ENCODE peak calls at places on chromosome 22, in six cellular contexts. F is AG04450, B is stomach, A is body of pancreas, D is OCI-LY7, W is MM.1S. G is an unnamed sample.

GRCh38 chr22:50396751-50397370 is 53.7 kb downstream of the PPP6R2 start:
- DNase-seq in F (no peak), B (no peak), W (peak; percentile 55), A (no peak), D (no peak), G (no peak)

GRCh38 chr22:35066768-35067167 is 810 bp downstream of the ISX start:
- DNase-seq in B (no peak), D (no peak), F (no peak), A (no peak), W (no peak), G (no peak)

GRCh38 chr22:19812910-19813309 is 41.8 kb downstream of the GNB1L start:
- DNase-seq in B (peak; percentile 7), F (no peak), W (no peak), A (no peak), D (no peak), G (no peak)

GRCh38 chr22:49574205-49574604 is 253.5 kb downstream of the BRD1 start:
- DNase-seq in B (peak; percentile 16), F (no peak), D (no peak), A (no peak), W (no peak), G (no peak)

GRCh38 chr22:36191106-36191836 is 10.3 kb downstream of the APOL4 start:
- DNase-seq in D (no peak), A (peak; percentile 43), F (no peak), B (no peak), W (no peak), G (no peak)

GRCh38 chr22:34160117-34160758 is 240.0 kb upstream of the LARGE1 start:
- DNase-seq in W (no peak), F (no peak), A (no peak), B (no peak), D (no peak), G (no peak)

GRCh38 chr22:23192558-23192957 is 12.2 kb downstream of the BCR start:
- DNase-seq in D (no peak), A (no peak), W (no peak), F (no peak), B (no peak), G (no peak)

GRCh38 chr22:19378362-19378711 is 53.2 kb downstream of the HIRA start:
- DNase-seq in W (no peak), F (no peak), D (no peak), B (no peak), A (no peak), G (no peak)

GRCh38 chr22:30435674-30436126 is 10.1 kb downstream of the MTFP1 start:
- DNase-seq in D (peak; percentile 90), F (no peak), B (peak; percentile 56), W (peak; percentile 40), A (peak; percentile 39), G (no peak)

GRCh38 chr22:35315141-35315854 is 15.6 kb downstream of the TOM1 start:
- DNase-seq in D (no peak), W (no peak), A (peak; percentile 50), F (no peak), B (no peak), G (no peak)

GRCh38 chr22:50039669-50040458 is 18.2 kb downstream of the TTLL8 start:
- DNase-seq in W (no peak), D (no peak), F (no peak), B (no peak), A (no peak), G (no peak)

GRCh38 chr22:35065183-35065582 is 775 bp upstream of the ISX start:
- DNase-seq in F (no peak), W (no peak), D (no peak), B (no peak), A (no peak), G (no peak)

GRCh38 chr22:42878561-42879305 is 21.7 kb upstream of the ARFGAP3 start:
- DNase-seq in A (no peak), B (no peak), F (no peak), D (no peak), W (no peak), G (no peak)
- H3K27ac ChIP-seq in A (peak overlapping the region; percentile 94), B (no peak overlapping the region), F (no peak overlapping the region), D (no peak overlapping the region), W (no peak overlapping the region), G (no peak overlapping the region)

GRCh38 chr22:45058622-45058912 is 48.8 kb upstream of the PHF21B start:
- DNase-seq in D (no peak), A (no peak), B (no peak), W (no peak), F (no peak), G (no peak)
- H3K27ac ChIP-seq in D (no peak overlapping the region), A (no peak overlapping the region), B (no peak overlapping the region), W (no peak overlapping the region), F (no peak overlapping the region), G (no peak overlapping the region)

GRCh38 chr22:32482708-32483107 is 8.1 kb downstream of the FBXO7 start:
- DNase-seq in D (no peak), W (no peak), F (no peak), A (no peak), B (no peak), G (peak; percentile 20)

GRCh38 chr22:32490279-32490678 is 15.7 kb downstream of the FBXO7 start:
- DNase-seq in B (no peak), D (no peak), W (no peak), A (no peak), F (no peak), G (no peak)

GRCh38 chr22:32487021-32487420 is 12.4 kb downstream of the FBXO7 start:
- DNase-seq in A (peak; percentile 10), B (no peak), W (no peak), F (no peak), D (no peak), G (no peak)
- H3K27ac ChIP-seq in A (no peak overlapping the region), B (no peak overlapping the region), W (no peak overlapping the region), F (no peak overlapping the region), D (no peak overlapping the region), G (no peak overlapping the region)

DNA sequence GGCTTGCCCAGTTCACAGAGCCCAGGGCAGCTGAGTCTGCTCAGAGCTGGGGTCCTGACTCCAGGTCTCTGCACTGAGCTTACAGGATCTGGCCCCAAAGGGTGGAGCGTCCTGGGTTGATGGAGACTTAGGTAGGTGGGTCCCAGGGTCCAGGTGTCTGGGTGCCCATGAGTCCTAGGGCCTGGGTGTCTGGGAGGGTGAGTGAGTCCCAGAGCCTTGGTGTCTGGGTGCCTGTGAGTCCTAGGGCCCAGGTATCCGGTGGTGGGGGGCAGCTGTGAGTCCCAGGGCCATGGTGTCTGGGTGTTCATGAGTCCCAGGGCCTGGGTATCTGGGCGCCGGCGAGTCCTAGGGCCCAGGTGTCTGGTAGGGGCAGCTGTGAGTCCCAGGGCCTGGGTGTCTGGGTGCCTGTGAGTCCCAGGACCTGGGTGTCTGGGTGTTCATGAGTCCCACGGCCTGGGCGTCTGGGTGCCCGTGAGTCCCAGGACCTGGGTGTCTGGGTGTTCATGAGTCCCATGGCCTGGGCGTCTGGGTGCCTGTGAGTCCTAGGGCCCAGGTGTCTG is 1505.6 kb downstream of the BRD1 start:
- DNase-seq in A (no peak), B (no peak), W (no peak), D (no peak), F (no peak), G (no peak)
- H3K27ac ChIP-seq in A (no peak overlapping the region), B (no peak overlapping the region), W (no peak overlapping the region), D (no peak overlapping the region), F (no peak overlapping the region), G (no peak overlapping the region)

GRCh38 chr22:32621656-32622003 is 147.0 kb downstream of the FBXO7 start:
- DNase-seq in A (no peak), D (no peak), B (no peak), W (no peak), F (no peak), G (no peak)
- H3K27ac ChIP-seq in A (peak overlapping the region; percentile 63), D (no peak overlapping the region), B (peak overlapping the region; percentile 86), W (no peak overlapping the region), F (peak overlapping the region; percentile 98), G (no peak overlapping the region)

GRCh38 chr22:28952857-28953256 is 69.5 kb downstream of the ZNRF3 start:
- DNase-seq in B (no peak), A (no peak), D (no peak), W (no peak), F (peak; percentile 37), G (no peak)
- H3K27ac ChIP-seq in B (peak overlapping the region; percentile 48), A (peak overlapping the region; percentile 44), D (no peak overlapping the region), W (no peak overlapping the region), F (no peak overlapping the region), G (no peak overlapping the region)

DNA sequence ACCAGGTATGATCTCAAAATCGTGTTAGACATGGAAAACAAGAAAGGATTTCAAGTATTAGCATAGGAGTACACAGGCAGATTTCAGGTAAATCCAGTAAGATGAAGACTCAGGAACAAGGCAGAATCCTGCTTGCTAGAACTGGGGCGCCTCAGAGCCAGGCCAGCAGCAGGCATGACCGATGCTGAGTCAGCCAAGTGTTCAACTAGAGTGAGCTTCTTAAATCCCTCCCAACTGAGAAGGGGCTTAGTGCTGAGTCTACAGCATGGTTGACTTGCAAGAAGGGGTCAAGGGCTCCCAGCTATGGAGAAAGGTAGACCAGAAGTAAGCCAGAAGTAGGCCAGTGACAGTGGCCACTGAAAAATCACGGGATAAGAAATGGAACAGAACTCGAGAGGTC is 12.4 kb downstream of the GRAP2 start:
- DNase-seq in B (no peak), F (no peak), D (no peak), A (no peak), W (no peak), G (no peak)
- H3K27ac ChIP-seq in B (no peak overlapping the region), F (no peak overlapping the region), D (no peak overlapping the region), A (no peak overlapping the region), W (no peak overlapping the region), G (no peak overlapping the region)